ENCODE peak calls at places on chromosome 21, in nine cellular contexts. H is GM06990, A is esophagus muscularis mucosa, L is HL-60, X is pancreas, M is AG09309, V is GM23338, D is dorsolateral prefrontal cortex, K is tibial nerve. W is an unnamed sample.

GRCh38 chr21:29499734-29500343 is 201.1 kb downstream of the BACH1 start:
- DNase-seq in K (no peak), L (peak; percentile 7), D (peak; percentile 34), X (no peak), V (peak; percentile 84), H (no peak), M (no peak), A (no peak), W (no peak)

GRCh38 chr21:44052830-44053226 is 40.7 kb downstream of the TRAPPC10 start:
- DNase-seq in H (no peak), A (no peak), L (no peak), D (no peak), V (no peak), M (no peak), K (no peak), X (no peak), W (no peak)

GRCh38 chr21:15659768-15660423 is 69.9 kb upstream of the USP25 start:
- DNase-seq in H (no peak), X (no peak), D (no peak), M (no peak), A (no peak), K (no peak), L (no peak), V (no peak), W (no peak)

GRCh38 chr21:33198346-33199135 is 31.2 kb upstream of the IFNAR2 start:
- DNase-seq in A (no peak), D (peak; percentile 53), V (no peak), M (no peak), K (peak; percentile 50), X (no peak), H (no peak), L (peak; percentile 96), W (no peak)

GRCh38 chr21:17688912-17689874 is 76.5 kb upstream of the BTG3 start:
- DNase-seq in A (no peak), L (peak; percentile 19), D (peak; percentile 46), M (no peak), H (peak; percentile 37), X (no peak), V (peak; percentile 33), K (no peak), W (peak; percentile 85)

GRCh38 chr21:39451332-39452206 is at the start of gene SH3BGR:
- DNase-seq in X (peak; percentile 64), H (no peak), M (no peak), D (no peak), A (no peak), L (no peak), K (peak; percentile 31), V (peak; percentile 93), W (no peak)

GRCh38 chr21:32826317-32827167 is 55.0 kb upstream of the PAXBP1 start:
- DNase-seq in D (peak; percentile 48), H (no peak), X (no peak), K (no peak), V (peak; percentile 81), M (no peak), A (peak; percentile 87), L (peak; percentile 69), W (no peak)

GRCh38 chr21:33075128-33075527 is 5.2 kb downstream of the OLIG1 start:
- DNase-seq in K (no peak), D (no peak), L (no peak), A (no peak), M (no peak), V (peak; percentile 80), H (no peak), X (no peak), W (peak; percentile 48)

GRCh38 chr21:36698160-36699025 is 522 bp upstream of the SIM2 start:
- DNase-seq in X (peak; percentile 65), K (no peak), V (peak; percentile 71), L (no peak), D (no peak), H (no peak), M (no peak), A (no peak), W (no peak)

GRCh38 chr21:36384885-36385232 is 333 bp upstream of the CHAF1B start:
- DNase-seq in V (no peak), D (no peak), X (no peak), A (no peak), L (no peak), K (no peak), M (no peak), H (no peak), W (no peak)

GRCh38 chr21:36839123-36839522 is 127.3 kb downstream of the HLCS start:
- DNase-seq in K (no peak), L (no peak), M (peak; percentile 39), A (no peak), V (no peak), H (no peak), D (no peak), X (no peak), W (no peak)

GRCh38 chr21:37582613-37583012 is 216.0 kb downstream of the DYRK1A start:
- DNase-seq in M (peak; percentile 17), D (no peak), A (no peak), H (no peak), K (no peak), L (no peak), V (peak; percentile 40), X (no peak), W (no peak)

GRCh38 chr21:42263591-42264131 is 44.7 kb downstream of the ABCG1 start:
- DNase-seq in X (no peak), H (no peak), D (no peak), L (peak; percentile 50), A (no peak), M (no peak), K (no peak), V (peak; percentile 26), W (no peak)

DNA sequence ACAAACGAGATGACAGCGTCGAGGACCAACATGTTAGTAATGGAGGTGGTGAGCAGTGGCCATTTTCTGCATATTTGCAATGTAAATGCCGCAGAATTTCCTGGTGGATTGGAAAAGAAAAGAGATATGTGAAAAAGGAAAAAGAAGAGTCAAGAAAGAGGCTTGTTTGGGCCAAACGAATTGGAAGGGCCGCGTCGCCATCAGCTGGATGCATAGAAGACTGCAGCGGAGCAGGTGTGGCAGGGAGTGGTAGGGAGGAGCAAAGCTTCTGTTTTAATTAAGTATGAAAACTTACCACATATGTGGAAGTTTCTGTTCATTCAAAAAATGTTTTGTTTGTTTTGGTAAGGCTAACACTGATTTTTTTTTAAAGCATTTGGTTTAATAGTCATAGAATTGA is 690.7 kb downstream of the NCAM2 start:
- DNase-seq in L (no peak), X (no peak), V (peak; percentile 80), M (no peak), K (no peak), A (no peak), H (no peak), D (no peak), W (no peak)
- TF ChIP-seq CTCF in L (no peak), X (no peak), V (peak; percentile 75), M (no peak), K (no peak), A (no peak), H (no peak), D (no peak), W (no peak)

DNA sequence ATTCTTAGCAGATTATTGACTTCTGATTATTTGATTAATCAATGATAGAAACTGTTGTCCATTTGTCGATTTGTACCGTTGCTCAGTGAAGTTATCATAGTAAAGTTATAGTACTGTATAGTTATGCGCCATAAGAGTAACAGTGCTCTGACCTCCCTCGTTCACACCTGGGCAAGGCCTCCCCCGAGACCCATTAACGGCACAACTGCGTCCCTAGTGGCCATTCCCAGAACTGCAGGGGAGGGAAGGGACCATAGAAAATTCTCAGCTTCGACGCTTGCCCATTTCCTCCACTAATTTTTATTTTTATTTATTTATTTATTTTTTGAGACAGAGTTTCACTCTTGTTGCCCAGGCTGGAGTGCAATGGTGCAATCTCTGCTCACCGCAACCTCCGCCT is 334.4 kb downstream of the DSCAM start:
- DNase-seq in A (no peak), X (no peak), D (no peak), L (peak; percentile 7), K (no peak), M (no peak), H (no peak), V (peak; percentile 48), W (no peak)
- TF ChIP-seq CTCF in A (no peak), X (no peak), D (peak; percentile 41), L (peak; percentile 40), K (no peak), M (peak; percentile 16), H (peak; percentile 42), V (peak; percentile 77), W (peak; percentile 61)

DNA sequence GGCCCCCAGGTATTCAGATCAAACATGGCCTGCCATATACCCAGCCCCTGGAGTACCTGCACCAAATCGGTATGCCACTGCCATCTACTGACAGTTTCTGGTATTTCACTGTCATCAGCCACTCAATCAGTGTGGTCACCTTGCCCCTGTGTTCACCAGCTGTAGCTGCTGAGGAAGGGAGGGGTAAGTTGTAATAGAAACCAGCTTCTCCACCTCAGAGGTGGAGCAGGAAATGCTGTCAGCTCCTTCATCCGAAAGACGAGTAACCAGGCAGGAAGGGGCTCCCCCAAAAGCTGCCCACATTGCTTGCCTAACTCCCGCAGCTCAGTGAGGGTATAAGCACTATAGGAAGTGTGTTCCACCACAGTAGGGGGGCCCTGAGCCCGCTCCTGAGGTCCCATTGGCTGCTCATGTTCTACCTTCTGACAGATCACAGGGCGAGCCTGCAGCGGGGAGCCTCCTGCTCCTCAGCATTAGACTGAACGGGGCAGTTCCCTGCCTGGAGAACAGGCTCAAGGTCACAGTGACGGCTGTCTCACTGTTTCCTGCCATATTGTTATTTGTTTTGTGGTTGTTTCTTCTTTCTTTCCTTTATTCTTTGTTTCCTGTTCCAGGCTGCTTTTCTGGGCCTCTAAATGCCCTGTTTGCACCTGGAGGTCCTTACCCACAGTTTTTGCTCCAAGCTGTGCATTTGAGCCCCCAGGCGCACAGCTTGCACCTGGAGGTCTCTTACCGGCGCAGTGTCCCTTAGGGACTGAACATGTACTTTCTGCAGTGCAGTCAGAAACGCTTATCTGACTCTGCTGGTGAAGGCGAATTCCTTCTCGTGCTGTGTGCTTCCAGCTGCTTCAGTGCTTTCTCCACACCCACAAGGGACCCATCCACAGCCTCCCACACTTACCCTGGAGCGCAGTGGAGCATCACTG is 1638.3 kb downstream of the MRPL39 start:
- DNase-seq in V (peak; percentile 84), H (peak; percentile 6), X (peak; percentile 54), M (no peak), D (no peak), K (no peak), L (peak; percentile 91), A (no peak), W (no peak)
- TF ChIP-seq CTCF in V (peak; percentile 75), H (peak; percentile 45), X (peak; percentile 40), M (no peak), D (no peak), K (no peak), L (peak; percentile 65), A (no peak), W (peak; percentile 37)

DNA sequence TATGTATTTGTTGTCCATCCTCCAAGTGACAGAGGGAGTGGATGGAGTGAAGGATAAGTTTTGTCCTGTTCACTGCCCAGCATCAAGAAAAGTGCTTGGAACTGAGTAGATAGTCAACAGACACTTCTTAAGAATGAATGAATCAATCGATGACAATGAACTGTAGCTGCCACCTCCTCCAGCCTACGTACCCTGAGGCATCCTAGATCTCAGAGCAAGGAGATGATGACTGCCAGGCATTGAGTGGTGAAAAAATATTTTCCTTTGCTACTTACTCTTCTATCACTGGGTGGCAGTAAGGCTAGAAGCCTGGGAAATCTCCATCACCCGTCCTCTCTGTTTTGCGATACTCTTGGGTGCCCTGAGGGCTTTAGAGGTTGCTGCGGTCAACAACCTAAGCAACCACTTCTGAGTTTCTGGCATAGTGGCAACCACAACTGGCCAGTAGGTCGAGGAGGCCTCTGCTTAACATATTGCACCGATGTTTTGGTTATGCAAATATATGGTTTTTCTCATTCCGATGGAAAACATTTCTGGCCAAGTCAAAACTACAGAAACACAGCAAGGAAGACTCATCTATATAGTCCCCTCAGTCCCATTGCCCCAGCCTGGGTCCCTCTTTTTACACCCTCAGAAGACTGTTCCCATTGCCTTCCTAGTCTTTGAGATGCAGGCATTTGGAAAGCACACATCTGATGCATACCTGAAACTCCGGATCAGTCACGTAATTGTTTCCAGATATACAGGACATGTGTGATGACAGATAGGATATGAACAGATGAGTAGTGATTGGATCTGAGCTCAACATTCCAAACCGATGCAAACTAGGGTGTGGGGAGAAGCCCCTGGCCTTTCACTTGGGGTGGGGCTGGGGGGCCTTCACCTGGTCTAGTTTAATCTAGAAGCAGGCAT is 136.8 kb downstream of the RUNX1 start:
- DNase-seq in K (no peak), X (no peak), A (no peak), M (no peak), V (peak; percentile 5), H (no peak), D (no peak), L (peak; percentile 74), W (no peak)
- TF ChIP-seq CTCF in K (no peak), X (no peak), A (no peak), M (peak; percentile 32), V (no peak), H (peak; percentile 32), D (no peak), L (peak; percentile 3), W (no peak)